ENCODE peak calls at places on chromosomes 11 and 22, in ten cellular contexts. One of them, this sample, is unnamed.
A peak's percentile ranks its signal among the peaks of the same experiment; 100 is the strongest.

GRCh38 chr11:27497284-27497866 is 9.2 kb downstream of the LIN7C start:
- DNase-seq in K562: no peak
- DNase-seq in suprapubic skin: no peak
- DNase-seq in HL-60: no peak
- DNase-seq in esophagus muscularis mucosa: no peak
- DNase-seq in HCT116: no peak
- DNase-seq in spleen: no peak
- DNase-seq in upper lobe of left lung: no peak
- DNase-seq in transverse colon: no peak
- DNase-seq in Panc1: no peak
- DNase-seq in this sample: peak; percentile 17

GRCh38 chr11:44842219-44842618 is 108.5 kb downstream of the TP53I11 start:
- DNase-seq in esophagus muscularis mucosa: no peak
- DNase-seq in upper lobe of left lung: no peak
- DNase-seq in HCT116: no peak
- DNase-seq in spleen: no peak
- DNase-seq in K562: no peak
- DNase-seq in transverse colon: no peak
- DNase-seq in HL-60: no peak
- DNase-seq in Panc1: no peak
- DNase-seq in suprapubic skin: no peak
- DNase-seq in this sample: no peak

GRCh38 chr11:45934580-45935318 is 12.3 kb downstream of the LARGE2 start:
- DNase-seq in upper lobe of left lung: no peak
- DNase-seq in K562: no peak
- DNase-seq in suprapubic skin: no peak
- DNase-seq in HCT116: no peak
- DNase-seq in transverse colon: no peak
- DNase-seq in HL-60: no peak
- DNase-seq in Panc1: no peak
- DNase-seq in esophagus muscularis mucosa: peak; percentile 53
- DNase-seq in spleen: no peak
- DNase-seq in this sample: no peak

GRCh38 chr22:38738475-38739070 is 17.2 kb downstream of the SUN2 start:
- DNase-seq in spleen: peak; percentile 68
- DNase-seq in HCT116: no peak
- DNase-seq in suprapubic skin: no peak
- DNase-seq in esophagus muscularis mucosa: no peak
- DNase-seq in transverse colon: no peak
- DNase-seq in HL-60: no peak
- DNase-seq in K562: no peak
- DNase-seq in Panc1: no peak
- DNase-seq in upper lobe of left lung: no peak
- DNase-seq in this sample: no peak

GRCh38 chr11:1862588-1863351 is 9.9 kb downstream of the LSP1 start:
- DNase-seq in Panc1: no peak
- DNase-seq in suprapubic skin: no peak
- DNase-seq in upper lobe of left lung: no peak
- DNase-seq in transverse colon: no peak
- DNase-seq in spleen: peak; percentile 73
- DNase-seq in K562: no peak
- DNase-seq in esophagus muscularis mucosa: no peak
- DNase-seq in HCT116: peak; percentile 33
- DNase-seq in HL-60: no peak
- DNase-seq in this sample: no peak

GRCh38 chr11:76206327-76207081 is at the start of gene WNT11:
- DNase-seq in esophagus muscularis mucosa: no peak
- DNase-seq in K562: peak; percentile 89
- DNase-seq in transverse colon: peak; percentile 82
- DNase-seq in HL-60: peak; percentile 23
- DNase-seq in HCT116: no peak
- DNase-seq in Panc1: no peak
- DNase-seq in upper lobe of left lung: peak; percentile 66
- DNase-seq in spleen: peak; percentile 81
- DNase-seq in suprapubic skin: no peak
- DNase-seq in this sample: peak; percentile 78

GRCh38 chr11:16160146-16160545 is 196.2 kb downstream of the SOX6 start:
- DNase-seq in spleen: no peak
- DNase-seq in upper lobe of left lung: no peak
- DNase-seq in Panc1: no peak
- DNase-seq in esophagus muscularis mucosa: no peak
- DNase-seq in HL-60: no peak
- DNase-seq in HCT116: no peak
- DNase-seq in K562: no peak
- DNase-seq in suprapubic skin: no peak
- DNase-seq in transverse colon: no peak
- DNase-seq in this sample: no peak

GRCh38 chr11:44564653-44565007 is 833 bp upstream of the CD82 start:
- DNase-seq in HL-60: no peak
- DNase-seq in HCT116: no peak
- DNase-seq in K562: no peak
- DNase-seq in transverse colon: peak; percentile 63
- DNase-seq in suprapubic skin: peak; percentile 94
- DNase-seq in upper lobe of left lung: peak; percentile 90
- DNase-seq in esophagus muscularis mucosa: peak; percentile 95
- DNase-seq in Panc1: no peak
- DNase-seq in spleen: peak; percentile 90
- DNase-seq in this sample: peak; percentile 42

GRCh38 chr11:1308745-1309497 is 511 bp downstream of the TOLLIP start:
- DNase-seq in Panc1: no peak
- DNase-seq in suprapubic skin: peak; percentile 80
- DNase-seq in esophagus muscularis mucosa: no peak
- DNase-seq in K562: peak; percentile 93
- DNase-seq in transverse colon: no peak
- DNase-seq in HCT116: no peak
- DNase-seq in spleen: no peak
- DNase-seq in upper lobe of left lung: no peak
- DNase-seq in HL-60: no peak
- DNase-seq in this sample: peak; percentile 27

GRCh38 chr11:113553235-113553634 is 78.0 kb upstream of the DRD2 start:
- DNase-seq in K562: no peak
- DNase-seq in spleen: no peak
- DNase-seq in HCT116: peak; percentile 41
- DNase-seq in upper lobe of left lung: no peak
- DNase-seq in esophagus muscularis mucosa: no peak
- DNase-seq in HL-60: no peak
- DNase-seq in suprapubic skin: no peak
- DNase-seq in transverse colon: no peak
- DNase-seq in Panc1: no peak
- DNase-seq in this sample: peak; percentile 69

GRCh38 chr11:70397336-70397982 is 870 bp upstream of the CTTN start:
- DNase-seq in Panc1: no peak
- DNase-seq in K562: no peak
- DNase-seq in HL-60: peak; percentile 36
- DNase-seq in transverse colon: peak; percentile 20
- DNase-seq in spleen: no peak
- DNase-seq in HCT116: peak; percentile 13
- DNase-seq in esophagus muscularis mucosa: no peak
- DNase-seq in upper lobe of left lung: no peak
- DNase-seq in suprapubic skin: no peak
- DNase-seq in this sample: peak; percentile 44
- TF ChIP-seq POLR2AphosphoS5 in Panc1: no peak
- TF ChIP-seq POLR2AphosphoS5 in K562: no peak
- TF ChIP-seq POLR2AphosphoS5 in HL-60: no peak
- TF ChIP-seq POLR2AphosphoS5 in transverse colon: no peak
- TF ChIP-seq POLR2AphosphoS5 in spleen: no peak
- TF ChIP-seq POLR2AphosphoS5 in HCT116: no peak
- TF ChIP-seq POLR2AphosphoS5 in esophagus muscularis mucosa: no peak
- TF ChIP-seq POLR2AphosphoS5 in upper lobe of left lung: no peak
- TF ChIP-seq POLR2AphosphoS5 in suprapubic skin: no peak
- TF ChIP-seq POLR2AphosphoS5 in this sample: no peak

DNA sequence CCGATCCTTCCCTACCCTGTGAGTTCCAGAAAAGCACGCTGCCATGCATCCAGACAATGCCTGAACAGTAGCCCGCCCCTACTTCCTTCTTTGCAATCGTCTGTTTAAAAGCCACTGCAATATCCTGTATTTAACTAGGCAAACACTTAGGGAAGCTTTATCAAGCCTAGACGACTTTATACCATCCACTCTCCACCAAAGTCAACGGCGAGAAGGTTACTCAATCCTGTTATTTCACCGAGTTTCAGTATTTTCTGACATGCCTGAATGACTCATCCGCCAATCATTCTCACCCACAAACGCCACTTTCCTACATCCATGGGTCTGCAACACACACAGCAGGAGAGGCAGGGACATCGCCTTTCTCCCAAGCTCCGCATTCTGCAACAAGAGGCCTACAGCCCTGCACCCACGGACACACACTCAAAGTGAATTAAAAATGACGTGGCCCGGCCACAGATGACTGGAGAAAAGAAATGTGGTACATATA is 9.3 kb downstream of the CELSR1 start:
- DNase-seq in HCT116: peak; percentile 69
- DNase-seq in esophagus muscularis mucosa: no peak
- DNase-seq in HL-60: peak; percentile 89
- DNase-seq in suprapubic skin: no peak
- DNase-seq in K562: no peak
- DNase-seq in transverse colon: no peak
- DNase-seq in Panc1: no peak
- DNase-seq in upper lobe of left lung: peak; percentile 82
- DNase-seq in spleen: no peak
- DNase-seq in this sample: no peak
- H3K27ac ChIP-seq in HCT116: peak overlapping the region; percentile 9
- H3K27ac ChIP-seq in esophagus muscularis mucosa: no peak overlapping the region
- H3K27ac ChIP-seq in HL-60: peak overlapping the region; percentile 49
- H3K27ac ChIP-seq in suprapubic skin: no peak overlapping the region
- H3K27ac ChIP-seq in K562: no peak overlapping the region
- H3K27ac ChIP-seq in transverse colon: no peak overlapping the region
- H3K27ac ChIP-seq in Panc1: peak overlapping the region; percentile 57
- H3K27ac ChIP-seq in upper lobe of left lung: peak overlapping the region; percentile 10
- H3K27ac ChIP-seq in spleen: no peak overlapping the region
- H3K27ac ChIP-seq in this sample: no peak overlapping the region

DNA sequence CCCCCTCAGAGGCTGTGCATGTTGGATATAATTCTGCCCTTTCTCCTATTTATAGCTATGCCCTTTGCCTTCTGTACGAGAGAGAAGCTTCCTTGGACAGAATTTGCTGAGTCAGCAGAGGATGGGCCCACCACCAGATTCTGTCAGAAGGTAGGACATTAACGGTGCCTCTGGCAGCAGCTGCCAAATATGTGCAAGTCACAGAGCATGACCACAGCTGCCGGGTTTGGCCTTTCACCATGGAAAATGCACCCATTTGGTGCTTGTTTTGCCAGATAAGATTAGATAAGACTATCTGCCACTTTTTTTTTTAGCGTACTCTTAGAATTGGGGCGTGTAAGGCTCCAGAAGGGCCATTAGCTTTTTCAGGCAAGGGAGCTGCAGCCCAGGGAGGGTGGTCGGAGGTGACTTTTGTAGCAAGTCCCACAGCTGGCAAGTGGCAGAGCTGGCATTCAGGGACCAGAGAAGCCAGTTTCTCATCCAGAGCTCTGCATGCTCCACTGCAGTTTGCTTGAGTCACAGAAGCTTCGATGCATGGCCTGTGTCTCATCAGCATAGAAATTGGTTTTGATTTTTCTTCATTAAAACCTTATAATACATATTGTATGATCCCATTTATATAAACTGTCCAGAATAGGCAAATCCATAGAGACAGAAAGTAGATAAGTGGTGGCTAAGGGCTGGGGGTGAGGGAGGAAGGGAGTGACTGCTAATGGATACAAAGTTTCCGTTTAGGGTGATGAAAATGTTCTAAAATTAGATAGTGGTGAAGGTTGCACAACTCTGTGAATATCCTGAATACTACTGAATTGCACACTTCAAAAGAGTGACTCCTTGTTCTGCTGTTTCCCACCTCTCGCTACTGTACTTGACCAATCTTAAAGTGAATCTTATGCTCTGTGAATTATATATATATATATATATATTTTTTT is 15.8 kb downstream of the UPB1 start:
- DNase-seq in suprapubic skin: no peak
- DNase-seq in upper lobe of left lung: peak; percentile 42
- DNase-seq in HCT116: no peak
- DNase-seq in transverse colon: no peak
- DNase-seq in HL-60: peak; percentile 82
- DNase-seq in Panc1: no peak
- DNase-seq in K562: peak; percentile 18
- DNase-seq in esophagus muscularis mucosa: no peak
- DNase-seq in spleen: no peak
- DNase-seq in this sample: no peak
- TF ChIP-seq POLR2AphosphoS5 in suprapubic skin: no peak
- TF ChIP-seq POLR2AphosphoS5 in upper lobe of left lung: peak; percentile 20
- TF ChIP-seq POLR2AphosphoS5 in HCT116: no peak
- TF ChIP-seq POLR2AphosphoS5 in transverse colon: no peak
- TF ChIP-seq POLR2AphosphoS5 in HL-60: peak; percentile 72
- TF ChIP-seq POLR2AphosphoS5 in Panc1: no peak
- TF ChIP-seq POLR2AphosphoS5 in K562: no peak
- TF ChIP-seq POLR2AphosphoS5 in esophagus muscularis mucosa: peak; percentile 12
- TF ChIP-seq POLR2AphosphoS5 in spleen: peak; percentile 29
- TF ChIP-seq POLR2AphosphoS5 in this sample: no peak

GRCh38 chr22:24585461-24585860 is 7.4 kb downstream of the LRRC75B start:
- DNase-seq in esophagus muscularis mucosa: no peak
- DNase-seq in suprapubic skin: no peak
- DNase-seq in HL-60: no peak
- DNase-seq in spleen: peak; percentile 30
- DNase-seq in upper lobe of left lung: no peak
- DNase-seq in transverse colon: no peak
- DNase-seq in HCT116: no peak
- DNase-seq in Panc1: no peak
- DNase-seq in K562: no peak
- DNase-seq in this sample: no peak

GRCh38 chr22:24582111-24582814 is 10.6 kb downstream of the LRRC75B start:
- DNase-seq in upper lobe of left lung: no peak
- DNase-seq in Panc1: no peak
- DNase-seq in spleen: peak; percentile 63
- DNase-seq in transverse colon: no peak
- DNase-seq in HCT116: no peak
- DNase-seq in K562: no peak
- DNase-seq in esophagus muscularis mucosa: no peak
- DNase-seq in suprapubic skin: no peak
- DNase-seq in HL-60: no peak
- DNase-seq in this sample: no peak

GRCh38 chr22:24583972-24584790 is 8.7 kb downstream of the LRRC75B start:
- DNase-seq in spleen: peak; percentile 34
- DNase-seq in K562: no peak
- DNase-seq in esophagus muscularis mucosa: no peak
- DNase-seq in HL-60: no peak
- DNase-seq in upper lobe of left lung: no peak
- DNase-seq in Panc1: no peak
- DNase-seq in HCT116: no peak
- DNase-seq in transverse colon: no peak
- DNase-seq in suprapubic skin: no peak
- DNase-seq in this sample: peak; percentile 28

GRCh38 chr22:24584871-24585411 is 7.9 kb downstream of the LRRC75B start:
- DNase-seq in esophagus muscularis mucosa: no peak
- DNase-seq in K562: no peak
- DNase-seq in spleen: peak; percentile 70
- DNase-seq in HCT116: no peak
- DNase-seq in suprapubic skin: no peak
- DNase-seq in transverse colon: no peak
- DNase-seq in Panc1: no peak
- DNase-seq in HL-60: no peak
- DNase-seq in upper lobe of left lung: no peak
- DNase-seq in this sample: no peak

GRCh38 chr22:24583221-24583971 is 9.5 kb downstream of the LRRC75B start:
- DNase-seq in suprapubic skin: no peak
- DNase-seq in Panc1: no peak
- DNase-seq in upper lobe of left lung: no peak
- DNase-seq in transverse colon: peak; percentile 32
- DNase-seq in HL-60: no peak
- DNase-seq in K562: no peak
- DNase-seq in esophagus muscularis mucosa: no peak
- DNase-seq in HCT116: no peak
- DNase-seq in spleen: peak; percentile 64
- DNase-seq in this sample: no peak
- H3K27ac ChIP-seq in suprapubic skin: peak overlapping the region; percentile 27
- H3K27ac ChIP-seq in Panc1: no peak overlapping the region
- H3K27ac ChIP-seq in upper lobe of left lung: peak overlapping the region; percentile 21
- H3K27ac ChIP-seq in transverse colon: peak overlapping the region; percentile 67
- H3K27ac ChIP-seq in HL-60: no peak overlapping the region
- H3K27ac ChIP-seq in K562: no peak overlapping the region
- H3K27ac ChIP-seq in esophagus muscularis mucosa: peak overlapping the region; percentile 83
- H3K27ac ChIP-seq in HCT116: no peak overlapping the region
- H3K27ac ChIP-seq in spleen: peak overlapping the region; percentile 38
- H3K27ac ChIP-seq in this sample: no peak overlapping the region

GRCh38 chr11:65655570-65656332 is 7.0 kb downstream of the RELA start:
- DNase-seq in suprapubic skin: no peak
- DNase-seq in spleen: peak; percentile 61
- DNase-seq in HL-60: no peak
- DNase-seq in HCT116: no peak
- DNase-seq in K562: no peak
- DNase-seq in Panc1: no peak
- DNase-seq in upper lobe of left lung: no peak
- DNase-seq in esophagus muscularis mucosa: no peak
- DNase-seq in transverse colon: peak; percentile 8
- DNase-seq in this sample: no peak
- TF ChIP-seq POLR2AphosphoS5 in suprapubic skin: no peak
- TF ChIP-seq POLR2AphosphoS5 in spleen: no peak
- TF ChIP-seq POLR2AphosphoS5 in HL-60: no peak
- TF ChIP-seq POLR2AphosphoS5 in HCT116: no peak
- TF ChIP-seq POLR2AphosphoS5 in K562: peak; percentile 15
- TF ChIP-seq POLR2AphosphoS5 in Panc1: no peak
- TF ChIP-seq POLR2AphosphoS5 in upper lobe of left lung: no peak
- TF ChIP-seq POLR2AphosphoS5 in esophagus muscularis mucosa: no peak
- TF ChIP-seq POLR2AphosphoS5 in transverse colon: no peak
- TF ChIP-seq POLR2AphosphoS5 in this sample: no peak

This sample was measured in GM23338.